ENCODE peak calls at places on chromosomes 5 and 9, in ten cellular contexts. E is HEK293T; Y is psoas muscle; Q is mucosa of gallbladder; O is NCI-H1105; D is putamen; M is H7; J is GF-D8; Z is kidney glomerular epithelial cell; F is stimulated activated CD4-positive, alpha-beta T cell treated with anti-CD3 and anti-CD28 coated beads, Interleukin-12 subunit alpha, Interleukin-12 subunit beta, amount 100 ng/mL, for 48 hours. S is an unnamed sample.

GRCh38 chr9:137313326-137313920 is 11.4 kb upstream of the NRARP start:
- DNase-seq in J (no peak), O (no peak), Q (no peak), E (no peak), Y (peak; percentile 44), D (no peak), Z (no peak), F (no peak), M (peak; percentile 63), S (no peak)

GRCh38 chr5:6568383-6568782 is 64.5 kb downstream of the NSUN2 start:
- DNase-seq in J (no peak), Y (no peak), M (no peak), F (no peak), D (no peak), Z (no peak), E (no peak), Q (no peak), O (no peak), S (no peak)

GRCh38 chr5:153998010-153998409 is 40.7 kb downstream of the FAM114A2 start:
- DNase-seq in J (no peak), M (no peak), Q (no peak), Z (peak; percentile 14), F (no peak), O (no peak), D (no peak), Y (no peak), E (no peak), S (no peak)

GRCh38 chr9:123643518-123643917 is 286.4 kb downstream of the DENND1A start:
- DNase-seq in E (no peak), Q (no peak), D (no peak), O (no peak), F (no peak), Y (no peak), J (no peak), Z (no peak), M (no peak), S (no peak)

GRCh38 chr9:79611091-79611614 is 39.4 kb downstream of the TLE4 start:
- DNase-seq in F (no peak), O (no peak), M (no peak), E (no peak), J (peak; percentile 89), Q (no peak), Y (no peak), Z (peak; percentile 96), D (no peak), S (no peak)

GRCh38 chr9:99544526-99544925 is 277.2 kb upstream of the NR4A3 start:
- DNase-seq in E (no peak), M (no peak), D (no peak), J (no peak), O (no peak), F (no peak), Q (no peak), Y (no peak), Z (no peak), S (no peak)

GRCh38 chr9:107737987-107738743 is 248.6 kb upstream of the KLF4 start:
- DNase-seq in Q (no peak), F (no peak), D (no peak), J (no peak), Z (peak; percentile 11), Y (peak; percentile 88), O (peak; percentile 70), M (no peak), E (no peak), S (no peak)

GRCh38 chr9:130983283-130983670 is 25.7 kb upstream of the LAMC3 start:
- DNase-seq in Y (no peak), Z (no peak), E (no peak), F (no peak), M (no peak), O (no peak), J (no peak), D (no peak), Q (no peak), S (no peak)

GRCh38 chr5:96015709-96016108 is 54.1 kb upstream of the ELL2 start:
- DNase-seq in O (no peak), M (no peak), D (no peak), E (no peak), Y (no peak), Z (no peak), Q (no peak), J (no peak), F (no peak), S (no peak)

GRCh38 chr9:124300312-124300711 is 42.6 kb downstream of the NEK6 start:
- DNase-seq in Y (no peak), Z (no peak), J (no peak), F (no peak), D (no peak), O (no peak), M (peak; percentile 75), E (no peak), Q (no peak), S (no peak)

GRCh38 chr5:170704417-170705195 is 78.9 kb upstream of the GABRP start:
- DNase-seq in M (peak; percentile 32), E (peak; percentile 61), Y (no peak), F (no peak), D (no peak), Z (no peak), J (no peak), Q (no peak), O (no peak), S (no peak)

GRCh38 chr5:77748160-77748559 is 28.0 kb downstream of the TBCA start:
- DNase-seq in Y (no peak), M (no peak), J (no peak), Q (no peak), Z (no peak), F (no peak), O (no peak), E (no peak), D (peak; percentile 12), S (no peak)

GRCh38 chr5:38500861-38501260 is 55.6 kb downstream of the LIFR start:
- DNase-seq in O (no peak), D (no peak), J (no peak), E (no peak), Q (no peak), Z (peak; percentile 2), M (no peak), F (no peak), Y (no peak), S (no peak)

GRCh38 chr5:171850354-171850947 is 64.8 kb downstream of the SMIM23 start:
- DNase-seq in O (no peak), Y (no peak), Z (no peak), D (no peak), E (peak; percentile 52), M (peak; percentile 86), J (peak; percentile 7), Q (no peak), F (no peak), S (no peak)

GRCh38 chr5:170554566-170555267 is 50.9 kb downstream of the KCNIP1 start:
- DNase-seq in J (no peak), Z (peak; percentile 16), E (peak; percentile 41), Y (no peak), O (peak; percentile 70), M (no peak), Q (peak; percentile 27), D (peak; percentile 58), F (no peak), S (no peak)

GRCh38 chr9:79477955-79478751 is 93.6 kb upstream of the TLE4 start:
- DNase-seq in E (peak; percentile 89), O (no peak), Q (no peak), M (peak; percentile 33), F (no peak), D (peak; percentile 77), Z (peak; percentile 20), Y (no peak), J (no peak), S (peak; percentile 24)

GRCh38 chr9:68975644-68976043 is 38.3 kb downstream of the PRKACG start:
- DNase-seq in Z (no peak), M (no peak), F (no peak), E (no peak), O (no peak), Q (no peak), J (no peak), D (no peak), Y (no peak), S (no peak)

GRCh38 chr9:15295761-15296405 is 11.1 kb downstream of the TTC39B start:
- DNase-seq in Q (no peak), F (peak; percentile 31), O (no peak), Z (peak; percentile 91), J (no peak), Y (no peak), D (no peak), M (no peak), E (no peak), S (no peak)

GRCh38 chr5:82849885-82850284 is 227.3 kb downstream of the TMEM167A start:
- DNase-seq in F (no peak), Y (no peak), M (no peak), E (no peak), D (no peak), O (no peak), Q (no peak), J (no peak), Z (no peak), S (no peak)

GRCh38 chr9:100671811-100672305 is 94.0 kb downstream of the CAVIN4 start:
- DNase-seq in E (no peak), O (no peak), D (no peak), F (no peak), M (no peak), Q (no peak), Z (no peak), J (no peak), Y (no peak), S (no peak)

GRCh38 chr9:6968271-6968670 is 210.5 kb downstream of the KDM4C start:
- DNase-seq in F (no peak), Q (no peak), M (no peak), E (no peak), Z (no peak), D (no peak), J (no peak), O (no peak), Y (no peak), S (no peak)

GRCh38 chr5:61163905-61164304 is 1.6 kb upstream of the SMIM15 start:
- DNase-seq in O (no peak), Q (no peak), Y (no peak), J (no peak), M (peak; percentile 2), F (no peak), E (no peak), Z (no peak), D (no peak), S (no peak)

GRCh38 chr5:126354012-126354856 is 69.0 kb upstream of the GRAMD2B start:
- DNase-seq in O (no peak), F (no peak), Z (peak; percentile 89), M (no peak), D (peak; percentile 60), J (no peak), E (peak; percentile 31), Y (no peak), Q (no peak), S (no peak)

GRCh38 chr9:35908484-35909125 is 685 bp upstream of the SPAAR start:
- DNase-seq in J (no peak), D (no peak), Q (no peak), E (no peak), Z (no peak), O (no peak), F (no peak), M (peak; percentile 36), Y (peak; percentile 56), S (no peak)

GRCh38 chr5:171989276-171989675 is 17.2 kb downstream of the FBXW11 start:
- DNase-seq in F (no peak), J (no peak), Z (no peak), Y (no peak), O (no peak), E (no peak), M (no peak), D (no peak), Q (no peak), S (no peak)

GRCh38 chr5:79878721-79879336 is 112.2 kb downstream of the MTX3 start:
- DNase-seq in F (peak; percentile 46), O (no peak), M (peak; percentile 75), E (peak; percentile 62), Z (no peak), D (no peak), J (no peak), Q (no peak), Y (no peak), S (no peak)

GRCh38 chr9:134391319-134392231 is 65.3 kb downstream of the RXRA start:
- DNase-seq in M (no peak), O (no peak), D (no peak), Z (no peak), J (no peak), F (peak; percentile 61), E (no peak), Q (no peak), Y (no peak), S (peak; percentile 79)

GRCh38 chr5:59813761-59814562 is 79.6 kb downstream of the PDE4D start:
- DNase-seq in O (peak; percentile 4), Z (peak; percentile 75), F (peak; percentile 36), D (peak; percentile 32), E (peak; percentile 40), M (peak; percentile 53), Q (peak; percentile 40), Y (no peak), J (peak; percentile 54), S (no peak)